ENCODE peak calls at places on chromosomes 12 and 14, in six cellular contexts. One of them, this sample, is unnamed.
A peak's percentile ranks its signal among the peaks of the same experiment; 100 is the strongest.

GRCh38 chr14:70884595-70885342 is 22.5 kb upstream of the PCNX1 start:
- DNase-seq in right cardiac atrium: no peak
- DNase-seq in body of pancreas: peak; percentile 25
- DNase-seq in IMR-90: no peak
- DNase-seq in brain microvascular endothelial cell: no peak
- DNase-seq in endodermal cell: no peak
- DNase-seq in this sample: no peak

GRCh38 chr12:91098942-91099341 is 12.4 kb downstream of the LUM start:
- DNase-seq in IMR-90: peak; percentile 93
- DNase-seq in right cardiac atrium: no peak
- DNase-seq in endodermal cell: no peak
- DNase-seq in brain microvascular endothelial cell: peak; percentile 91
- DNase-seq in body of pancreas: peak; percentile 40
- DNase-seq in this sample: no peak

GRCh38 chr14:51697848-51698247 is 46.1 kb downstream of the FRMD6 start:
- DNase-seq in right cardiac atrium: no peak
- DNase-seq in IMR-90: no peak
- DNase-seq in endodermal cell: no peak
- DNase-seq in body of pancreas: no peak
- DNase-seq in brain microvascular endothelial cell: no peak
- DNase-seq in this sample: no peak

GRCh38 chr12:753401-754237 is 1.2 kb downstream of the WNK1 start:
- DNase-seq in brain microvascular endothelial cell: no peak
- DNase-seq in right cardiac atrium: peak; percentile 85
- DNase-seq in endodermal cell: peak; percentile 85
- DNase-seq in body of pancreas: peak; percentile 53
- DNase-seq in IMR-90: no peak
- DNase-seq in this sample: peak; percentile 51

GRCh38 chr12:19030603-19031002 is 98.9 kb upstream of the PLEKHA5 start:
- DNase-seq in brain microvascular endothelial cell: no peak
- DNase-seq in body of pancreas: no peak
- DNase-seq in IMR-90: no peak
- DNase-seq in endodermal cell: no peak
- DNase-seq in right cardiac atrium: no peak
- DNase-seq in this sample: no peak

GRCh38 chr12:50313256-50313931 is 30.1 kb upstream of the LIMA1 start:
- DNase-seq in endodermal cell: no peak
- DNase-seq in right cardiac atrium: no peak
- DNase-seq in brain microvascular endothelial cell: no peak
- DNase-seq in body of pancreas: no peak
- DNase-seq in IMR-90: no peak
- DNase-seq in this sample: no peak

GRCh38 chr14:89283327-89284060 is 133.5 kb downstream of the FOXN3 start:
- DNase-seq in body of pancreas: no peak
- DNase-seq in endodermal cell: no peak
- DNase-seq in right cardiac atrium: no peak
- DNase-seq in brain microvascular endothelial cell: no peak
- DNase-seq in IMR-90: no peak
- DNase-seq in this sample: no peak

GRCh38 chr14:66101662-66102061 is 384.5 kb upstream of the CCDC196 start:
- DNase-seq in body of pancreas: peak; percentile 8
- DNase-seq in brain microvascular endothelial cell: no peak
- DNase-seq in IMR-90: no peak
- DNase-seq in right cardiac atrium: no peak
- DNase-seq in endodermal cell: no peak
- DNase-seq in this sample: no peak

GRCh38 chr12:105036937-105037649 is 47.2 kb downstream of the ALDH1L2 start:
- DNase-seq in brain microvascular endothelial cell: no peak
- DNase-seq in body of pancreas: no peak
- DNase-seq in endodermal cell: no peak
- DNase-seq in IMR-90: no peak
- DNase-seq in right cardiac atrium: no peak
- DNase-seq in this sample: no peak

DNA sequence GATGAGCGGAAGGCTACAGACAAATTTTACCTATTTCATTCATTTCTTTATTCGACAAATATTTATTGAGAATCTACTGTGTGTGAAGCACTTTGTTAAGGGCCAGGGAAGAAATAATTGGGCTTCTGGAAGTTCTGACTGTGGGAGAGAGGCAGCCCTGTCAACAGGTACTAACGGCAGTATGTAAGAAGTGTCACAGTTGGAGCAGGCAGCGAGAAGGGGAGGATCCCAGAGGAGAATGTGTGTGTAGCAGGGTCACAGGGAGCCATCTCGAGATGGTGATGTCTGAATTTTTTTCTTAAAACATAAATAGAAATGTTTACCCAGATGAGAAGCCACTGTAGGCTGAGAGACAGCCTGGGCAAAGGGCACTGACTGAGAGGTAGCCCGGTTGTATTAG is 163.3 kb upstream of the SLC38A2 start:
- DNase-seq in right cardiac atrium: no peak
- DNase-seq in body of pancreas: no peak
- DNase-seq in brain microvascular endothelial cell: no peak
- DNase-seq in IMR-90: no peak
- DNase-seq in endodermal cell: no peak
- DNase-seq in this sample: no peak
- H3K27ac ChIP-seq in right cardiac atrium: no peak overlapping the region
- H3K27ac ChIP-seq in body of pancreas: no peak overlapping the region
- H3K27ac ChIP-seq in brain microvascular endothelial cell: no peak overlapping the region
- H3K27ac ChIP-seq in IMR-90: no peak overlapping the region
- H3K27ac ChIP-seq in endodermal cell: no peak overlapping the region
- H3K27ac ChIP-seq in this sample: no peak overlapping the region

GRCh38 chr12:130068741-130069140 is 93.5 kb upstream of the FZD10 start:
- DNase-seq in right cardiac atrium: no peak
- DNase-seq in body of pancreas: no peak
- DNase-seq in brain microvascular endothelial cell: no peak
- DNase-seq in IMR-90: no peak
- DNase-seq in endodermal cell: no peak
- DNase-seq in this sample: no peak
- H3K27me3 ChIP-seq in right cardiac atrium: no peaks in the 10 kb centered on the region
- H3K27me3 ChIP-seq in body of pancreas: no peaks in the 10 kb centered on the region
- H3K27me3 ChIP-seq in brain microvascular endothelial cell: no peaks in the 10 kb centered on the region
- H3K27me3 ChIP-seq in IMR-90: no peaks in the 10 kb centered on the region
- H3K27me3 ChIP-seq in endodermal cell: peaks cover 18% of the 10 kb centered on the region
- H3K27me3 ChIP-seq in this sample: no peaks in the 10 kb centered on the region

GRCh38 chr12:120964298-120964697 is 14.0 kb upstream of the HNF1A start:
- DNase-seq in IMR-90: no peak
- DNase-seq in body of pancreas: no peak
- DNase-seq in right cardiac atrium: no peak
- DNase-seq in endodermal cell: no peak
- DNase-seq in brain microvascular endothelial cell: no peak
- DNase-seq in this sample: no peak

GRCh38 chr12:120962487-120963054 is 15.8 kb upstream of the HNF1A start:
- DNase-seq in IMR-90: peak; percentile 5
- DNase-seq in endodermal cell: no peak
- DNase-seq in body of pancreas: no peak
- DNase-seq in right cardiac atrium: no peak
- DNase-seq in brain microvascular endothelial cell: no peak
- DNase-seq in this sample: no peak

GRCh38 chr12:120959111-120959878 is 19.0 kb upstream of the HNF1A start:
- DNase-seq in body of pancreas: no peak
- DNase-seq in brain microvascular endothelial cell: no peak
- DNase-seq in IMR-90: no peak
- DNase-seq in endodermal cell: no peak
- DNase-seq in right cardiac atrium: no peak
- DNase-seq in this sample: no peak

GRCh38 chr12:120960657-120961056 is 17.7 kb upstream of the HNF1A start:
- DNase-seq in right cardiac atrium: no peak
- DNase-seq in brain microvascular endothelial cell: no peak
- DNase-seq in endodermal cell: no peak
- DNase-seq in body of pancreas: no peak
- DNase-seq in IMR-90: no peak
- DNase-seq in this sample: no peak

DNA sequence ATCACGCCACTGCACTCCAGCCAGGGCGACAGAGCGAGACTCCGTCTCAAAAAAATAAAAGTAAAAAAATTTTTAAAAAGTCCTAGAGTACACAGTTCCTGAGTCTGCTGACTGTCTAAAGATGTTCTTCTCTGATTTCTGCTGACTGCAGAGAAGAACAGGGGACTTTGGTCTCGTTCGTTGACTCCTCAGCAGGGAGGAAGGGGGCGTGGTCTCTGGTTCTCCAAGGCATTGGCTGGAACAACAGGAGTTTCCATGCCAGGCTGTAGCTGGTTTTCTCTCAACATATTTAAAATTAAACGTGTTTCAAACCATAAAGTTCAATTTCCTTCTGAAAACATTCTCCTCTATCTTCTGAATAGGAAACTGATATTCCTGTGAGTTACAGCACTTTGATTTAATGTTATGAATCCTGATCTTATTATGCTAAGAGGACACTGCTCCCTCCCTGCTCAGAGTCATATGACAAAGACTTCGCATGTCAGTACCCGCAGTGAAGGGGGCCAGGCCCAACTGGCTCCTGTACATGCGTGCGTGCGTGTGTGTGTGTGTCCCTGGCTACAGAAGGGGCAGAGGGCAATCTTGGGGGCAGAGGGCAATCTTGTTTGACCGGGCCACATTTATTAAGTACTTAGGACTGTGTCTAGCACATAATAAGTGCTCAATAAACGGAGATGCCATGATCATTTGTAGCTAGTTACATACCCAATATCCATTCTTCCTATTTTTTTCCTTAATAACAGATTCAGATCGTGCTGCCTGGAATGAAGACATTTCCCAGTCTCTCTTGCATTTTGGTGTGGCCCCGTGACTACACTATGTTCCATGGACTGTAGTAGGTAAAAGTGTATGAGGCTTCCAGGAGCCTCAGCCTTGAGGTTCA is 16.5 kb upstream of the HNF1A start:
- DNase-seq in endodermal cell: peak; percentile 90
- DNase-seq in right cardiac atrium: peak; percentile 71
- DNase-seq in brain microvascular endothelial cell: no peak
- DNase-seq in IMR-90: no peak
- DNase-seq in body of pancreas: peak; percentile 62
- DNase-seq in this sample: peak; percentile 76
- H3K4me3 ChIP-seq in endodermal cell: no peak overlapping the region
- H3K4me3 ChIP-seq in right cardiac atrium: no peak overlapping the region
- H3K4me3 ChIP-seq in brain microvascular endothelial cell: no peak overlapping the region
- H3K4me3 ChIP-seq in IMR-90: no peak overlapping the region
- H3K4me3 ChIP-seq in body of pancreas: no peak overlapping the region
- H3K4me3 ChIP-seq in this sample: no peak overlapping the region

GRCh38 chr12:26726956-26727355 is 106.0 kb downstream of the ITPR2 start:
- DNase-seq in endodermal cell: no peak
- DNase-seq in IMR-90: no peak
- DNase-seq in body of pancreas: no peak
- DNase-seq in right cardiac atrium: no peak
- DNase-seq in brain microvascular endothelial cell: no peak
- DNase-seq in this sample: no peak
- H3K27ac ChIP-seq in endodermal cell: no peak overlapping the region
- H3K27ac ChIP-seq in IMR-90: no peak overlapping the region
- H3K27ac ChIP-seq in body of pancreas: no peak overlapping the region
- H3K27ac ChIP-seq in right cardiac atrium: no peak overlapping the region
- H3K27ac ChIP-seq in brain microvascular endothelial cell: no peak overlapping the region
- H3K27ac ChIP-seq in this sample: no peak overlapping the region

DNA sequence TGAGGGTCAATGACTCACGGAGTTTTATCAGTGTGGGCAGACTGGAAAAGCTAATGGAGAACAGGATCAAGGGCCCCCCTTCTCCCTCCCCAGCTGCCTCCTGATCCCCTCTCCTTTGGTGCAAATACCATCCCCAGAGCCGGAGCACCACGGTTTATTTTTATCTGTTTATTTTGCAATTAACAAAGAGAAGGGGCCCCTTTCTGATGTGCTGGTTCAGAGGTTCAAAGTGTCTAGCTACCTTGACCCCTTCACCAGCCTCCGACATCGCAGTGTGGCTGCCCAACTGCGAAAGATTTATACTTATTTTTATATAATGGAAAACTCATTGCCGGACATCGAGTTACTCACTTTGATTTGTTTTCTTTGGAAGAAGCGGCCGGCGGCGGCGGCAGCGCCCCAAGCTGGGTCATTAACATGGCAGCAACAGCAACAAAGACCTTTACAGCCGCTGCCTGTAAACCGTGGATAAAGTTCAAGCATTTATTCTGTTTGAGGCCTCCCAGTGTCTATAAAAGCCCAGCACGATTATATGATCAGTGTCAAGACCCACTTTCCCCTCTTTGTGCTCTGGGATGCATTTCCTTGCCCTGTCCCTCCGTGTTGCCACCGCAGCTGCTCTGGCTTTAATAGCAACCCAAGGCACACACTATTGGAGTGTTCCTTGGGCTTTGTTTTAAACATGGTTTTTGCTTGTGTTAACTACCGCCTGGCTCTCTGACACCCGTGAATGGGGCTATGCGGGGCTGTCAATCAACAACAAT is 47.4 kb upstream of the PARP11 start:
- DNase-seq in right cardiac atrium: no peak
- DNase-seq in body of pancreas: no peak
- DNase-seq in brain microvascular endothelial cell: peak; percentile 14
- DNase-seq in endodermal cell: no peak
- DNase-seq in IMR-90: no peak
- DNase-seq in this sample: no peak
- H3K27me3 ChIP-seq in right cardiac atrium: no peaks in the 10 kb centered on the region
- H3K27me3 ChIP-seq in body of pancreas: peaks cover 10% of the 10 kb centered on the region
- H3K27me3 ChIP-seq in brain microvascular endothelial cell: peaks cover 13% of the 10 kb centered on the region
- H3K27me3 ChIP-seq in endodermal cell: peaks cover 43% of the 10 kb centered on the region
- H3K27me3 ChIP-seq in IMR-90: peaks cover 17% of the 10 kb centered on the region
- H3K27me3 ChIP-seq in this sample: peaks cover 69% of the 10 kb centered on the region

DNA sequence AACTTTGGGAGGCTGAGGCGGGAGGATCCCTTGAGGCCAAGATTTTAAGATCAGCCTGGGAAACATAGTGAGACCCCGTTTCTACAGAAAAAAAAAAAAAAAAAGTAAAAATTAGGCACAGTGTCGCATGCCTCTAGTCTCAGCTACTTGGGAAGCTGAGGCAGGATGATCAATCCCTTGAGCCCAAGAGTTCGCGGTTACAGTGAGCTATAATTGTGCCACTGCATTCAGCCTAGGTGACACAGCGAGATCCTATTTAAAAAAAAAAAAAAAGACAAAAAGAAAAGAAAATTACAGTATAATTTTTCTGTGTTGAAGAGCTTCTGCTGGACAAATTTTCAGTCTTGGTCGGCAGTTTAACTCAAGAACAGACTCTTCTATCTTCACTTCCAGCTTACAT is 133.9 kb upstream of the FGD4 start:
- DNase-seq in endodermal cell: no peak
- DNase-seq in right cardiac atrium: no peak
- DNase-seq in IMR-90: no peak
- DNase-seq in brain microvascular endothelial cell: no peak
- DNase-seq in body of pancreas: no peak
- DNase-seq in this sample: no peak
- H3K4me3 ChIP-seq in endodermal cell: no peak overlapping the region
- H3K4me3 ChIP-seq in right cardiac atrium: no peak overlapping the region
- H3K4me3 ChIP-seq in IMR-90: no peak overlapping the region
- H3K4me3 ChIP-seq in brain microvascular endothelial cell: no peak overlapping the region
- H3K4me3 ChIP-seq in body of pancreas: no peak overlapping the region
- H3K4me3 ChIP-seq in this sample: no peak overlapping the region

DNA sequence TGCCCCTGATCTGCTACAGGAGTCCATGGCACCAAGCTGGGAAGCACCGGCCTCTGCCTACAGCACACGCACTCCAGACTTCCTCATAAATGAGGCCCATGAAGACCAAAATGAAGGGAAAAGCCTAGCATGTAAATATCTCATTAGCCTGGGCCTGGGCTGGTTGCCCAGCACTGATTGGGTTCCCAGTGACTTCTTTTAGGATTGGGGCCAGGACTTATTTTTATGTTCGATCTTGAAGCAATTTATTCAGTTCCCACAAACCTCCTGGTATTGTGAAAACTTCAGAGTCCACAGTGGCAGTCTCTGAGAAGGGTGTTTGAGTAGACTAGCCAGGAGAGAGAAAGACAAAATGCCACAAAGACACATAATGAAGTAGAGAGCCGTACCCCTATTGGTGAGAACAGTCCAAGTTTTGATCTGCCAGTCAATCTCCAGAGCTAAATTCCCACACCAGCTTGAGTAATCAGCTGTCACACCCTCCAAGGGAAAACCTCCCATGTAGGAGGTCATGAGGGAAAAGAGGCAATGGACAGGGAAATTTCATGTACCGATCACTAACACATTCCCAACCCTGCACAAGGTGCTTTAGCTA is 78.2 kb downstream of the PHLDA1 start:
- DNase-seq in body of pancreas: no peak
- DNase-seq in endodermal cell: no peak
- DNase-seq in IMR-90: peak; percentile 63
- DNase-seq in brain microvascular endothelial cell: peak; percentile 67
- DNase-seq in right cardiac atrium: no peak
- DNase-seq in this sample: no peak
- H3K27ac ChIP-seq in body of pancreas: peak overlapping the region; percentile 39
- H3K27ac ChIP-seq in endodermal cell: peak overlapping the region; percentile 65
- H3K27ac ChIP-seq in IMR-90: peak overlapping the region; percentile 91
- H3K27ac ChIP-seq in brain microvascular endothelial cell: peak overlapping the region; percentile 100
- H3K27ac ChIP-seq in right cardiac atrium: peak overlapping the region; percentile 12
- H3K27ac ChIP-seq in this sample: peak overlapping the region; percentile 24